ENCODE peak calls at places on chromosomes 1 and 21, in eight cellular contexts. R is adrenal gland, Q is IMR-90, J is lower lobe of right lung, X is dorsolateral prefrontal cortex, U is GM23338, T is AG04449, L is heart left ventricle. E is an unnamed sample.
A peak's percentile ranks its signal among the peaks of the same experiment; 100 is the strongest.

GRCh38 chr1:7847599-7847998 is 5.3 kb downstream of the UTS2 start:
- DNase-seq in R (no peak), L (no peak), U (no peak), X (no peak), Q (peak; percentile 93), J (no peak), T (peak; percentile 17), E (peak; percentile 33)

GRCh38 chr1:193919827-193920226 is 733.4 kb upstream of the B3GALT2 start:
- DNase-seq in X (no peak), U (no peak), T (no peak), L (no peak), J (no peak), Q (peak; percentile 22), R (no peak), E (no peak)

GRCh38 chr21:39313042-39313456 is 383 bp downstream of the BRWD1 start:
- DNase-seq in J (no peak), Q (no peak), R (no peak), U (peak; percentile 34), X (peak; percentile 67), L (no peak), T (no peak), E (no peak)

GRCh38 chr1:153773004-153773921 is 1.9 kb upstream of the SLC27A3 start:
- DNase-seq in J (no peak), Q (no peak), U (no peak), X (no peak), L (no peak), T (no peak), R (peak; percentile 45), E (no peak)

GRCh38 chr1:59699227-59699847 is 115.4 kb upstream of the HOOK1 start:
- DNase-seq in J (no peak), Q (peak; percentile 57), X (no peak), L (no peak), U (peak; percentile 73), T (no peak), R (no peak), E (no peak)

GRCh38 chr1:235093013-235093618 is 35.5 kb downstream of the TOMM20 start:
- DNase-seq in X (peak; percentile 68), Q (peak; percentile 60), L (peak; percentile 63), R (no peak), J (no peak), U (peak; percentile 85), T (no peak), E (no peak)

GRCh38 chr1:226654046-226654445 is 85.0 kb downstream of the ITPKB start:
- DNase-seq in X (no peak), L (no peak), Q (peak; percentile 54), R (no peak), J (peak; percentile 35), T (no peak), U (peak; percentile 92), E (no peak)

GRCh38 chr1:33295023-33295422 is 25.9 kb downstream of the A3GALT2 start:
- DNase-seq in L (no peak), Q (no peak), J (no peak), T (no peak), X (peak; percentile 48), R (no peak), U (peak; percentile 22), E (no peak)

GRCh38 chr1:6392880-6393399 is 627 bp downstream of the ACOT7 start:
- DNase-seq in J (peak; percentile 55), Q (no peak), R (no peak), U (peak; percentile 40), X (no peak), L (no peak), T (no peak), E (no peak)

GRCh38 chr1:240797050-240797449 is 185.1 kb upstream of the GREM2 start:
- DNase-seq in U (no peak), T (no peak), Q (peak; percentile 12), R (no peak), J (no peak), X (no peak), L (no peak), E (no peak)

GRCh38 chr1:210674151-210674550 is 345.4 kb downstream of the HHAT start:
- DNase-seq in X (no peak), J (no peak), Q (no peak), U (no peak), L (no peak), R (no peak), T (no peak), E (no peak)

GRCh38 chr1:23556661-23557470 is 2.4 kb downstream of the ID3 start:
- DNase-seq in U (peak; percentile 37), X (no peak), T (peak; percentile 54), J (no peak), Q (peak; percentile 86), L (no peak), R (no peak), E (no peak)

GRCh38 chr1:167618366-167618765 is 11.7 kb upstream of the RCSD1 start:
- DNase-seq in T (no peak), U (no peak), X (no peak), R (no peak), Q (no peak), J (no peak), L (no peak), E (no peak)

GRCh38 chr1:167617950-167618269 is 12.1 kb upstream of the RCSD1 start:
- DNase-seq in L (no peak), R (no peak), X (no peak), Q (no peak), U (no peak), J (no peak), T (no peak), E (no peak)

GRCh38 chr1:167618789-167619188 is 11.2 kb upstream of the RCSD1 start:
- DNase-seq in T (no peak), U (no peak), L (no peak), Q (no peak), J (no peak), R (no peak), X (no peak), E (no peak)

GRCh38 chr1:167616521-167616920 is 13.5 kb upstream of the RCSD1 start:
- DNase-seq in R (no peak), Q (no peak), U (no peak), X (no peak), T (no peak), L (no peak), J (no peak), E (no peak)

DNA sequence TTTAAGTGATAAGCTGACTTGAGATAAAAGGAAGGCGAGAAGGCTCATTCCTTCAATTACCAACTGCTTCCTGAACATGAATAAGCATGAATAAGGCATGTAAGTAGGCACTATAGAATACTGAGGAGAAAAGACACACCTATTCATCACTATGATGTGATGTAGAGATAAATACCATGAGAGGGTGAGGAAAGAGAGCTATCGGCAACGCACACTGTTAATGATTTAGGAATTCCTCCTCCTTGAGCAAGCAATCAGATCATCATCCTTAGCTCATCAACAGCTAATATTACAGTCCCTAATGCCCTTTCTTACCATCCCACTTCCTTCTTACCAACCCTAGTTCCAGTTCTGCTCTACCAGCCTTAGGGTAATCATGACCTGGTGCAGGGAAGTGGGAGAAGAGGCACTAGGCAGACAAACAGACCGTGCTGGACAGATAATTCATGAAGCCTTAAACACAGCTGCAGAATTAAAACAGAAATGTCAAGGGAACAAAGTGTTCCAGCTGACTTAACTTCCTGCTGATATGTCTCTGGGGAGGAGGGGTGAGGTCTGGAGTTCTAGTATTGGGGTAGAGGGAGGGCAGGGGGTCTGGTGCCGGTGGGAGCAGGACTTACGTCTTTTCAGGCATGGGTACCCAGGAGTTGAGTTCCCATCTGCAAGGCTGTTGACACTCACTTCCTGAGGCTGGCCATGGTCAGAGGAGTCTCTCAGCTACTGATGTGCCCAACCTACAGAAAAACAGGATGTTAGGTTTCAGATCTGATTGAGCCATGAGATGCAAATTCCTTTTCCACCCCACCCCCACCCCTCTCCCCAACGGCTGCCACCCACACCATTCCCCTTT is 12.7 kb upstream of the RCSD1 start:
- DNase-seq in X (no peak), T (no peak), Q (peak; percentile 7), U (peak; percentile 61), L (peak; percentile 56), J (peak; percentile 60), R (peak; percentile 46), E (peak; percentile 82)
- H3K4me3 ChIP-seq in X (no peak overlapping the region), T (no peak overlapping the region), Q (no peak overlapping the region), U (no peak overlapping the region), L (peak overlapping the region; percentile 33), J (peak overlapping the region; percentile 23), R (no peak overlapping the region), E (no peak overlapping the region)

DNA sequence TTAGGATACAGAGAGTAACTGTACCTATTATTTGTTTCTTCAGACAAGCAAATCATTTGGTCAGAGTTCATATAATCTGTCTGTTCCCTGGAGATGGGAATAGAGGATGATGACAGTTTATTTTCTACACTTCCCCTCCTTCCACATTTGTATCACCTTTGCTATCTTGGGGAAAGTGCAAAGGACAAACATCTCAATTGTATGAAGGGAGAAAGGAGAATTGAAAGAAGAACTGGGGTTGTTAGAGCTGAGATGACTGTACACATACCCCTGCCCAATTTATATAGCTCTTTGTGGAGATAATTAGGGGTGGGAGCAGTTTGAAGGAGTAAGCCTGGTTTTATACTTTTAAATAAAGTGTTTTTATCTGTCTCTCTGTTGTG is 14.0 kb downstream of the POLR3GL start:
- DNase-seq in T (no peak), J (no peak), R (peak; percentile 0), X (no peak), U (no peak), L (no peak), Q (no peak), E (no peak)
- H3K4me3 ChIP-seq in T (peak overlapping the region; percentile 31), J (peak overlapping the region; percentile 44), R (no peak overlapping the region), X (peak overlapping the region; percentile 38), U (peak overlapping the region; percentile 36), L (peak overlapping the region; percentile 38), Q (no peak overlapping the region), E (peak overlapping the region; percentile 37)

DNA sequence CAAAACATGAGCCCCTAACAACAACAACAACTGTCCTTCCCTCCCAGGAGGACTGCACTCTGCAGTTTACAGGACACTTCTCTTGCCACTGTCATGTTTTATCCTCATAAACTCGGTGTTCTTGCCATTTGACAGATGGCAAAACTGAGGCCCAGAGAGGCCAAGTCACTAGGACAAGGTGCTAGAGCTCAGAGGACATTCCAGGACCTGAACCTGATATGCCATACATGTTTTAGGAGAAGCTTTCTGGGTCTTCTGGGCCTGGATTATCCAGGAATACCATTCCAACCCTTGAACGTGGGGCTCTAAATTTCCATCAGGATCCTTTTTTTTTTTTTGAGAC is 19.4 kb upstream of the TENT5B start:
- DNase-seq in R (no peak), J (no peak), U (no peak), Q (no peak), X (no peak), L (no peak), T (no peak), E (no peak)
- H3K4me3 ChIP-seq in R (no peak overlapping the region), J (peak overlapping the region; percentile 48), U (peak overlapping the region; percentile 50), Q (no peak overlapping the region), X (peak overlapping the region; percentile 61), L (peak overlapping the region; percentile 31), T (no peak overlapping the region), E (no peak overlapping the region)

DNA sequence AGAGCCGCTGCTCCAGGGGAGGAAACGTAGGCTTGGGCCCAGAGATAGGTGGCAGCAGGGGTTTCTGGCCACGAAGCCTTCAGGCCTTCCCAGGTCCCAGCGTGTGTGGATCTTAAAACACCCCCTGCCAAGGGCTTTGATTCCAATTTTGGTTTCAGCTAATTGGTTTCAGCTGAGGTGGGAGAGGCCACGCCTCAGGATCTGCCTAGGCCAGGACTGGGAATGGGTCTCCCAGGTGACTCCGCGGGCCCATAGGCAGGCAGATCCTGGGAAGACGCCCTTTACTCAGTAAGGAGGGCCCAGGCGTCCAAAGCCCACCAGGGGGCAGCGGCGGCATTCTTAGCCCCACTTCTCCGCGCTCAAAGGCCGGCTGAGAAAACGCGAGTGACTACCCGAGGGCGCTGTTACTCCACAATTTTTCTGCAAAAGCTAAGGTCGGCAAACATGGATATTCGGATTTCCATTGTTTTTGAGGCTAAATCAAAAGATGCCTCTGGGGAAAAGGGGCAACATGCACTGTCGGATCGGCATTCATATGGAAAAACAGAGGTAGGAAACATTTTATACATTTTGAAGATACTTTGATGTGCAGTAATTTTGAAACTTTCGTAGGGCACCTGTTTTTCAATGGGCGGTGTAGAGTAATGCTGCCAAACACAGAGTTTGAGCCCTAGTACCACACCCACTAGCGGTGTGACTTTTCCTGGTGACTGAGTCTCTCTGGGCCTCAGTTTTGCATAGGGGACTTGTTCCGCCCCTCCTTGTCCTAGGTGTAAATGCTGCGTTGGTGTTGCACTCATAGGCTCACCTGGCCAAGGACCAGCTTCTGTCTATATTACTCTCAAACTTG is 31.8 kb upstream of the BCL10 start:
- DNase-seq in T (no peak), J (peak; percentile 87), U (peak; percentile 98), R (peak; percentile 82), L (peak; percentile 87), Q (peak; percentile 84), X (peak; percentile 83), E (no peak)
- H3K4me3 ChIP-seq in T (no peak overlapping the region), J (peak overlapping the region; percentile 8), U (peak overlapping the region; percentile 33), R (no peak overlapping the region), L (no peak overlapping the region), Q (no peak overlapping the region), X (peak overlapping the region; percentile 23), E (no peak overlapping the region)